ENCODE peak calls at places on chromosomes 3 and 15, in four cellular contexts. One of them, this sample, is unnamed.

GRCh38 chr3:54928056-54928770 is at the start of gene LRTM1:
- DNase-seq in GM12878: no peak
- DNase-seq in HL-60: no peak
- DNase-seq in K562: no peak
- DNase-seq in this sample: no peak

GRCh38 chr3:160921020-160921635 is 165.1 kb downstream of the PPM1L start:
- DNase-seq in K562: peak
- DNase-seq in HL-60: no peak
- DNase-seq in GM12878: no peak
- DNase-seq in this sample: peak

GRCh38 chr3:46365737-46366524 is 4.8 kb upstream of the CCR5 start:
- DNase-seq in HL-60: no peak
- DNase-seq in GM12878: no peak
- DNase-seq in K562: no peak
- DNase-seq in this sample: no peak

GRCh38 chr3:36796896-36797295 is 32.5 kb upstream of the DCLK3 start:
- DNase-seq in GM12878: no peak
- DNase-seq in K562: no peak
- DNase-seq in HL-60: no peak
- DNase-seq in this sample: no peak

GRCh38 chr15:70197945-70198361 is 100.2 kb upstream of the TLE3 start:
- DNase-seq in GM12878: no peak
- DNase-seq in K562: no peak
- DNase-seq in HL-60: no peak
- DNase-seq in this sample: no peak

GRCh38 chr15:80090879-80091503 is 31.5 kb downstream of the ZFAND6 start:
- DNase-seq in GM12878: no peak
- DNase-seq in HL-60: no peak
- DNase-seq in K562: no peak
- DNase-seq in this sample: no peak

GRCh38 chr3:148866261-148866660 is 1.2 kb downstream of the CPA3 start:
- DNase-seq in HL-60: no peak
- DNase-seq in K562: no peak
- DNase-seq in GM12878: no peak
- DNase-seq in this sample: no peak

GRCh38 chr3:58874248-58874741 is 175.5 kb downstream of the CFAP20DC start:
- DNase-seq in GM12878: peak
- DNase-seq in K562: no peak
- DNase-seq in HL-60: no peak
- DNase-seq in this sample: no peak

GRCh38 chr3:149077638-149078037 is 8.7 kb downstream of the HLTF start:
- DNase-seq in HL-60: no peak
- DNase-seq in K562: no peak
- DNase-seq in GM12878: no peak
- DNase-seq in this sample: no peak

GRCh38 chr3:86987421-86987715 is 3.6 kb downstream of the VGLL3 start:
- DNase-seq in K562: no peak
- DNase-seq in GM12878: no peak
- DNase-seq in HL-60: no peak
- DNase-seq in this sample: no peak

GRCh38 chr3:133549565-133549964 is 23.9 kb upstream of the CDV3 start:
- DNase-seq in K562: no peak
- DNase-seq in HL-60: no peak
- DNase-seq in GM12878: no peak
- DNase-seq in this sample: no peak

GRCh38 chr3:180855364-180855763 is 57.1 kb upstream of the FXR1 start:
- DNase-seq in GM12878: no peak
- DNase-seq in HL-60: no peak
- DNase-seq in K562: no peak
- DNase-seq in this sample: no peak

GRCh38 chr15:98063311-98063710 is 102.8 kb downstream of the ARRDC4 start:
- DNase-seq in HL-60: no peak
- DNase-seq in GM12878: no peak
- DNase-seq in K562: no peak
- DNase-seq in this sample: no peak

GRCh38 chr3:124584552-124585391 is 145.5 kb upstream of the UMPS start:
- DNase-seq in HL-60: no peak
- DNase-seq in K562: peak
- DNase-seq in GM12878: no peak
- DNase-seq in this sample: peak

GRCh38 chr15:92634046-92634445 is 21.5 kb downstream of the FAM174B start:
- DNase-seq in K562: no peak
- DNase-seq in GM12878: no peak
- DNase-seq in HL-60: no peak
- DNase-seq in this sample: no peak

GRCh38 chr3:29183346-29184087 is 97.4 kb upstream of the RBMS3 start:
- DNase-seq in K562: no peak
- DNase-seq in HL-60: no peak
- DNase-seq in GM12878: no peak
- DNase-seq in this sample: no peak

GRCh38 chr15:91116379-91117067 is 16.5 kb downstream of the SV2B start:
- DNase-seq in K562: no peak
- DNase-seq in GM12878: peak
- DNase-seq in HL-60: no peak
- DNase-seq in this sample: peak

GRCh38 chr15:35728176-35728938 is 182.4 kb upstream of the DPH6 start:
- DNase-seq in HL-60: no peak
- DNase-seq in K562: no peak
- DNase-seq in GM12878: no peak
- DNase-seq in this sample: no peak

GRCh38 chr15:61715082-61715481 is 345.2 kb downstream of the VPS13C start:
- DNase-seq in GM12878: no peak
- DNase-seq in HL-60: no peak
- DNase-seq in K562: no peak
- DNase-seq in this sample: no peak

GRCh38 chr3:15563190-15563589 is 38.2 kb downstream of the HACL1 start:
- DNase-seq in K562: no peak
- DNase-seq in GM12878: no peak
- DNase-seq in HL-60: no peak
- DNase-seq in this sample: no peak

GRCh38 chr15:75650908-75651809 is 3.4 kb downstream of the SNX33 start:
- DNase-seq in HL-60: no peak
- DNase-seq in GM12878: no peak
- DNase-seq in K562: peak
- DNase-seq in this sample: no peak

GRCh38 chr3:61561374-61562041 is at the start of gene PTPRG:
- DNase-seq in HL-60: peak
- DNase-seq in GM12878: no peak
- DNase-seq in K562: no peak
- DNase-seq in this sample: peak

GRCh38 chr3:181730364-181730763 is 18.6 kb downstream of the SOX2 start:
- DNase-seq in HL-60: no peak
- DNase-seq in K562: no peak
- DNase-seq in GM12878: no peak
- DNase-seq in this sample: no peak

GRCh38 chr3:23734481-23734880 is 71.3 kb upstream of the UBE2E1 start:
- DNase-seq in K562: no peak
- DNase-seq in GM12878: no peak
- DNase-seq in HL-60: no peak
- DNase-seq in this sample: no peak

GRCh38 chr3:108338901-108339545 is 42.7 kb downstream of the HHLA2 start:
- DNase-seq in HL-60: no peak
- DNase-seq in K562: no peak
- DNase-seq in GM12878: no peak
- DNase-seq in this sample: no peak

GRCh38 chr3:108333951-108334350 is 37.6 kb downstream of the HHLA2 start:
- DNase-seq in GM12878: no peak
- DNase-seq in HL-60: no peak
- DNase-seq in K562: no peak
- DNase-seq in this sample: no peak

GRCh38 chr3:108331792-108332191 is 35.4 kb downstream of the HHLA2 start:
- DNase-seq in K562: no peak
- DNase-seq in HL-60: no peak
- DNase-seq in GM12878: no peak
- DNase-seq in this sample: no peak

GRCh38 chr3:108329947-108330346 is 33.6 kb downstream of the HHLA2 start:
- DNase-seq in K562: no peak
- DNase-seq in GM12878: no peak
- DNase-seq in HL-60: no peak
- DNase-seq in this sample: no peak

DNA sequence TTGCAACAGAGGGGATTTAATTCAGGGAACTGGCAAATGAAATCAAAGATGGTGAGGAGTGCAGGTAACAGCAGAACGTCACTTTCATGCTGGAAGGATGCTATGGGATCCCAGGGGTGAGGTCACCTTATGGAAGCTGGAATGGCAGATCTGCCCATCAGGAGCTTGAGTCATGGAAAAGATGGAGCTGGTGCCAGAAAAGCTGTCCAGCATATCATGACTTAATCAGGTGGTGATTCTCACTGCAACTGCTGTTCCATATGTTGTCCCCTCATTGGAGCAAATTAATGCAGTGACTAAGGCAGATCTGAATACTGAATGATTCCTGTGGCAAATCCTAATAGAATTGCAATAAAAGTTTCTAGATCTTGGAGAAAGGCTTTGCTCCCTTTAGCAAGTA is 38.4 kb downstream of the HHLA2 start:
- DNase-seq in GM12878: no peak
- DNase-seq in HL-60: no peak
- DNase-seq in K562: no peak
- DNase-seq in this sample: no peak
- TF ChIP-seq SPI1 in GM12878: no peak
- TF ChIP-seq SPI1 in HL-60: no peak
- TF ChIP-seq SPI1 in K562: no peak
- TF ChIP-seq SPI1 in this sample: no peak

GRCh38 chr3:4720316-4721075 is 227.3 kb downstream of the ITPR1 start:
- DNase-seq in K562: peak
- DNase-seq in GM12878: no peak
- DNase-seq in HL-60: peak
- DNase-seq in this sample: no peak

GRCh38 chr3:4719011-4719649 is 226.0 kb downstream of the ITPR1 start:
- DNase-seq in K562: no peak
- DNase-seq in GM12878: no peak
- DNase-seq in HL-60: no peak
- DNase-seq in this sample: no peak

GRCh38 chr3:4723921-4724698 is 231.0 kb downstream of the ITPR1 start:
- DNase-seq in HL-60: no peak
- DNase-seq in K562: no peak
- DNase-seq in GM12878: no peak
- DNase-seq in this sample: no peak

GRCh38 chr3:4721511-4721911 is 228.4 kb downstream of the ITPR1 start:
- DNase-seq in K562: no peak
- DNase-seq in GM12878: no peak
- DNase-seq in HL-60: no peak
- DNase-seq in this sample: no peak

GRCh38 chr3:4722103-4722502 is 229.0 kb downstream of the ITPR1 start:
- DNase-seq in HL-60: peak
- DNase-seq in GM12878: no peak
- DNase-seq in K562: peak
- DNase-seq in this sample: peak
- TF ChIP-seq SPI1 in HL-60: no peak
- TF ChIP-seq SPI1 in GM12878: no peak
- TF ChIP-seq SPI1 in K562: no peak
- TF ChIP-seq SPI1 in this sample: no peak

DNA sequence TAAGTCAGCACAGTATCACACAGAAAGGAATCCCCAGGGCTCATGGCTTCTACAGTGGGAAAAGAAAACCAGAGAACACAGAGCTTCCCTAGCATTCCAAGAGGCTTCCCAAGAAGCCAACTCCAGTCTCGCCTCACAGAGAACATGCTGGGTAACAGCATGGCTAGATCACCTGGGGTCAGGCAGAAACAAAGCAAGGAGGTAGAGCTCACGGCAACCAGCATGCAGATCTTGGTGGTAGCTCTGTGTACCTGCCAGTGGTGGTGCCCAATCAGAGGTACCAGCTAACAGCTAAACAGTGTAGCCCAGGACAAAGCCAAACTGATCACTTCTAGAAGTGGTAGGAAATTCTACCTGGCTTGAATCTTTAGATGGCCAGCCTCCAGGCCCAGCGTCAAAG is 31.3 kb downstream of the POLQ start:
- DNase-seq in HL-60: no peak
- DNase-seq in GM12878: no peak
- DNase-seq in K562: no peak
- DNase-seq in this sample: no peak
- TF ChIP-seq SPI1 in HL-60: no peak
- TF ChIP-seq SPI1 in GM12878: no peak
- TF ChIP-seq SPI1 in K562: no peak
- TF ChIP-seq SPI1 in this sample: no peak

GRCh38 chr3:85161544-85161943 is 202.8 kb downstream of the CADM2 start:
- DNase-seq in HL-60: no peak
- DNase-seq in K562: no peak
- DNase-seq in GM12878: no peak
- DNase-seq in this sample: no peak
- TF ChIP-seq SPI1 in HL-60: no peak
- TF ChIP-seq SPI1 in K562: no peak
- TF ChIP-seq SPI1 in GM12878: no peak
- TF ChIP-seq SPI1 in this sample: no peak

GRCh38 chr3:142180761-142181362 is 31.5 kb upstream of the TFDP2 start:
- DNase-seq in GM12878: no peak
- DNase-seq in HL-60: peak
- DNase-seq in K562: peak
- DNase-seq in this sample: no peak
- TF ChIP-seq SPI1 in GM12878: no peak
- TF ChIP-seq SPI1 in HL-60: no peak
- TF ChIP-seq SPI1 in K562: no peak
- TF ChIP-seq SPI1 in this sample: no peak

GRCh38 chr15:60703196-60703933 is 224.4 kb upstream of the ICE2 start:
- DNase-seq in HL-60: no peak
- DNase-seq in GM12878: no peak
- DNase-seq in K562: no peak
- DNase-seq in this sample: no peak
- TF ChIP-seq SPI1 in HL-60: no peak
- TF ChIP-seq SPI1 in GM12878: no peak
- TF ChIP-seq SPI1 in K562: no peak
- TF ChIP-seq SPI1 in this sample: no peak

DNA sequence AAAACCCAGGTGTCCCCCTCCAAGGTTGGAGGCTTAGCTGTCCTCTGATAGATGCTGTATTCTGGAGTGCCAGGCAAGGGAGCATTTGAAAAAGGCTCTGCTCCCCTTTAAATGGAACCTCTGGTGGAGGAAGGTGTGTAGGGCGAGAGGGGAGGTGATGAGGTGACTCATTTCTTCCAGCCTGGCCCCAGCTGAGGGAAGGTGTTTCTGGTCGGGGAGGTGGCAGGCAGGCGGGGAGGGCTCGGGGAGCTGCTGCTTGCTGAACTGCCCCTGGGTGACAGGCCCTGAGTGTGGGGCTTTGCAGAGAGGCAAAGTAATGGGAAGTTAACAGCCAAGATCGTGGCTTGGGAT is 18.8 kb downstream of the PSTPIP1 start:
- DNase-seq in GM12878: no peak
- DNase-seq in K562: peak
- DNase-seq in HL-60: no peak
- DNase-seq in this sample: peak
- TF ChIP-seq SPI1 in GM12878: no peak
- TF ChIP-seq SPI1 in K562: no peak
- TF ChIP-seq SPI1 in HL-60: no peak
- TF ChIP-seq SPI1 in this sample: no peak

DNA sequence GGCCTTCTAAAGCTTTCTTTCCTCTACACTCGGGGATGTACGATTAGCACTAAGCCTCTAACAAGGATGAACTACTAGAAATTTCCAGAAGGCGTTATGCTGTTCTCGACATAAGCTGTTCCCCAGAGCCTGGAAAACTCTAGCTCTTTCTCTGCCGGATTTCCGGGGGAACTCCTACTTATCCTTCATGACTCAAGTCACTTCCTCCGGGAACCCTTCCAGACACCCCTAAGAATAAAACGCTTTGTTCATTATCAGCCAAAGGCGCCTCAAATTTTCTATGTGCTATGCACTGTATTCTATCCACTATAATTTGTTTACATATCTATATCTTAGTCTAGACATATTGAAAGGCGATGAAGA is 455 bp upstream of the SNAP23 start:
- DNase-seq in K562: no peak
- DNase-seq in GM12878: no peak
- DNase-seq in HL-60: no peak
- DNase-seq in this sample: no peak
- TF ChIP-seq SPI1 in K562: no peak
- TF ChIP-seq SPI1 in GM12878: no peak
- TF ChIP-seq SPI1 in HL-60: no peak
- TF ChIP-seq SPI1 in this sample: no peak

This sample was measured in GM12891.